ENCODE peak calls at places on chromosomes 3 and 15, in five cellular contexts. Z is fibroblast of mammary gland, C is Peyer's patch, R is psoas muscle, M is tibial nerve. E is an unnamed sample.

GRCh38 chr3:129626744-129627349 is 20.4 kb upstream of the PLXND1 start:
- DNase-seq in Z (peak), C (peak), R (peak), M (peak), E (peak)

GRCh38 chr15:41928637-41929620 is 35.1 kb upstream of the SPTBN5 start:
- DNase-seq in Z (no peak), C (no peak), R (peak), M (no peak), E (peak)

GRCh38 chr3:6807967-6808588 is 52.8 kb upstream of the GRM7 start:
- DNase-seq in Z (peak), C (no peak), R (no peak), M (no peak), E (no peak)

GRCh38 chr15:25763206-25763880 is 99.8 kb downstream of the ATP10A start:
- DNase-seq in Z (peak), C (no peak), R (no peak), M (no peak), E (peak)

GRCh38 chr3:140529558-140529957 is 148.3 kb upstream of the TRIM42 start:
- DNase-seq in Z (no peak), C (no peak), R (no peak), M (no peak), E (no peak)

GRCh38 chr15:51335538-51335961 is 2.8 kb downstream of the CYP19A1 start:
- DNase-seq in Z (no peak), C (no peak), R (no peak), M (no peak), E (no peak)

GRCh38 chr3:50338989-50339388 is 1.6 kb downstream of the RASSF1 start:
- DNase-seq in Z (no peak), C (no peak), R (no peak), M (no peak), E (no peak)

GRCh38 chr3:16211176-16211904 is 36.9 kb downstream of the GALNT15 start:
- DNase-seq in Z (no peak), C (no peak), R (no peak), M (no peak), E (peak)

GRCh38 chr15:23648920-23649515 is 1.4 kb upstream of the MAGEL2 start:
- DNase-seq in Z (peak), C (no peak), R (peak), M (peak), E (peak)

GRCh38 chr3:139113231-139113749 is 68.6 kb upstream of the PRR23C start:
- DNase-seq in Z (no peak), C (no peak), R (no peak), M (no peak), E (no peak)

GRCh38 chr3:115081444-115081843 is 65.6 kb downstream of the ZBTB20 start:
- DNase-seq in Z (no peak), C (no peak), R (no peak), M (no peak), E (no peak)
- TF ChIP-seq CTCF in Z (no peak), C (no peak), R (no peak), M (no peak), E (no peak)

GRCh38 chr15:48653913-48654630 is 8.6 kb upstream of the FBN1 start:
- DNase-seq in Z (no peak), C (no peak), R (no peak), M (no peak), E (no peak)

GRCh38 chr15:48654799-48655198 is 9.3 kb upstream of the FBN1 start:
- DNase-seq in Z (no peak), C (no peak), R (no peak), M (no peak), E (no peak)

GRCh38 chr15:48650931-48651330 is 5.4 kb upstream of the FBN1 start:
- DNase-seq in Z (no peak), C (no peak), R (no peak), M (no peak), E (peak)

GRCh38 chr15:48652510-48653076 is 7.1 kb upstream of the FBN1 start:
- DNase-seq in Z (no peak), C (no peak), R (no peak), M (no peak), E (no peak)

DNA sequence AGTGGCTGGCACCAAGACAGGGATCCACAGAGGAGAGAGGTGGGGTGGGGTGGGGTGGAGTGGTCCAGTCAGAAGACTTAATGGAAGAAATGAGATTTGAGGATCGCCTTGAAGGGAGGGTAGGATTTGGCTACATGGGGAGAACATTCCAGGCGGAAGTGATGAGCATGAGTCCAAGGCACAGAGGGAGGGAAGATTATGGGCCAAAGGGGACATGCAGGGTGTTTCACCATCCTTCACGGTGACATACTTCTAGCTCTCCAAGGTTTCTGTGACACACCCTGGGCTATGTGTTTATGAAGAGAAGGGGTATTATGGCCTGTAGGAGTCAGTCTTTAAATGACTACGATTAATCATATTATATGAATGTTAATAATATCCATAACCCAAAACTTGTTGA is 7.7 kb upstream of the FBN1 start:
- DNase-seq in Z (no peak), C (no peak), R (no peak), M (no peak), E (no peak)
- TF ChIP-seq CTCF in Z (no peak), C (no peak), R (no peak), M (no peak), E (no peak)

GRCh38 chr15:32778391-32779176 is 60.8 kb downstream of the GREM1 start:
- DNase-seq in Z (peak), C (no peak), R (no peak), M (no peak), E (no peak)
- TF ChIP-seq CTCF in Z (no peak), C (no peak), R (no peak), M (no peak), E (no peak)

DNA sequence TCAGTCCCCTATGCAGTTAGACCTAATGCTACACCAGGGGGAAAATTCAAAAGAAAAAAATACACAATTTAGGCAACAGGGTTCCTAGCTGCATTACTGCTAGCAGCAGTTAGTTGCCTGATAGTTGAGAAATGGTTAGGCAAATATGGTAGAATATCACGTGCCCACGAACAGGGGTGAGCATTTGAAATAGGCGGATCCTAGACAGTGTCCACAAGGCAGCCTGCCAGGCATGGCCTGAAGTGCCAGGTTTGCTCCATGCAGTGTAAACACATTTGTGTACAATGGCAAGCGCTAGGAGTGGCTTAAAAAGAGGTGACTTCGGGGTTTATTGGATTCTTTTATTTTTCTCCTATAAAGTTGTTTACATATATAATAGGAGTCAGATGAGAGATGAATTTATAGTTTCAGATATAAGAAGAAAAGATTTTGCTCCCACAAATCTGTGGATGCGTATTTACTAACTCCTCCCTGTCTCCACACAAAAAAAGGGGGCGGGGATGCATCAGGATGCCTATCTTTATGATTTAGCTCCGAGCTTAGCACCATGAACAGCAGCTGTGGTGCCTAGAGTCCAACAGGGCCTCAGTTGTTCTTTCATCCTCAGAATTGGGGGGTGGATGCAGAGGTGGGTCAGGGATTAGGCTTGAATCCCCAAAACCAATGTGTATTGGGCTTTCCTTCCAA is 3.9 kb upstream of the TGM4 start:
- DNase-seq in Z (no peak), C (no peak), R (no peak), M (no peak), E (no peak)
- TF ChIP-seq CTCF in Z (no peak), C (no peak), R (no peak), M (no peak), E (no peak)

DNA sequence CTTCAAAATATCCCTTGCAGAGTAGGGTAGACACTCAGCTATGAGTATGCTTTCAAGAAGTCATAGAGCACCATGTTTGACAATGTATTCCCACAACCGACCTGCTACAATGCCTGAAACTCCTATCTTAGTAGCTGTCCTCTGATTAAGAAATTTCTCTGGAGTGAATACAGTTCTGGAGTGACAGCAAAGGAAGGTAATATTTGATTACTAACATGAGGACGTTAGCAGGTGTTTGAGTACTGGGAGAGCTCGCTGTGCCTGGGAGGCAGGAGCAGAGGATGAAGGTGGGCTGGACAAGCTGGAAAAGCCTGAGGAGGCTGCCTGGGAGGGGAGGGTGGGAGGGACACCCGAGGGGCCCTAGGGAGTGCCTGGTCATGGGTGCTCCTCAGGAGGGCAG is 42.9 kb downstream of the PARP15 start:
- DNase-seq in Z (no peak), C (no peak), R (no peak), M (no peak), E (no peak)
- TF ChIP-seq CTCF in Z (no peak), C (no peak), R (no peak), M (no peak), E (no peak)

DNA sequence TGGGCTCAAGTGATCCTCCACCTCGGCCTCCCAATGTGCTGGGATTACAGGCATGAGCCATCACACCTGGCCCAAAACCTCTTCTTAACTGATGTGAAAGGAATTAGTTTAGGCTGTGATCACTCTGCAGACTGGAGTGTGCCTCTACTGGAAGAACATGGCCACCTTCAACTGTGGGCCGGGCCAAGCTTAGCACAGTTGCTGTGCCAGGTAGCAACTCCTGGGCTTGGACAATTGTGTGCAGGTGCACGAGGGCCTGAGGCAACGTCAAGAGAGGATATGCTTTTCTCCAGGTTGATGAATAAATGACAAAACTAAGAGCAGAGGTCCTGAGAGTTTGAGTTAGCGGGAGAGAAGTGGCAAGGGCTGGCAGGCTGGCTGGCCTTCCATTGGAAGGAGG is 6.5 kb downstream of the FAH start:
- DNase-seq in Z (no peak), C (no peak), R (no peak), M (no peak), E (no peak)
- TF ChIP-seq CTCF in Z (no peak), C (no peak), R (no peak), M (no peak), E (no peak)

GRCh38 chr15:100869151-100869999 is 10.3 kb upstream of the ALDH1A3 start:
- DNase-seq in Z (peak), C (no peak), R (no peak), M (no peak), E (no peak)
- TF ChIP-seq CTCF in Z (peak), C (no peak), R (no peak), M (no peak), E (peak)

DNA sequence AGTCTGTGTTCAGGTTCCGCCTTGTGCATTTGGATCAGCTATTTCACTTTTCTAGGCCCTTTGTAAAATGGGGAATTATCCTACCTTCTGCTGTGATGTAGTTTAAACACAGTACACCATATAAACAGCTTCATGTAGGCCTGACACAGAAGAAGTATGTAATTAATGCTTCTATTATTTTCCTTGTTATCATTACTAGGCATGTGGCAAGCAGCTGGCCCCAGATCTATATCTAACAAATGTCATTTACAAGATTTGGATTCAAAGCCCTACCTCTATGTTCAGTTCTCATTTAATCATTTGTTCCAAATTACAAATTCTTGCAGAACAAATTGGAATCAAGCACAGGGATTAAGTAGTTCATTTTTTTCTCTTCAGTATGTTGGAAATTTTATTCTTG is 456.4 kb downstream of the GABRG3 start:
- DNase-seq in Z (no peak), C (no peak), R (no peak), M (no peak), E (no peak)
- TF ChIP-seq CTCF in Z (no peak), C (no peak), R (no peak), M (no peak), E (no peak)

DNA sequence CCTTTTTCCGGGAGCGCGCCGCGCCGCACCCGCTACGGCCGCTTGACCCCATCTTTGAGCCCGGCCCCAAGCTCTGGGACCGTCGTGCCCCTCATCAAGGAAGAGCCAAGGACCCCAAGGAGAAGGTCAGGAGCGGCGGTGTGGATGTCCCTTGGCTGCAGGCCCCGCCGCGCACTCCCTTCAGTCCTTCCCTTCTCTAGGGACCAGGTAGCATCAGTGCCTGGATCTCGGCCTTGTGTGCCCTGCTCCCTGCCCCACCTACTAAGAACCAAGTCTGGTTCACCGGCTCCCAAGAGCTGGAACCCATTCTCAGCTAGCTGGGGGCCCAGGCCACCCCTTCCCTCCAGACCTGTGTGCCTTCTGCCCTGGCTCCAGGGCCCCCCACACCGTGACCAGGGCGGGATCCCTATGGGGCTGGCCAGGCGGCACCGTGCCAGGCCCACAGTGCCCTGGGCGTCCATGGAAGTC is 69.3 kb upstream of the CGNL1 start:
- DNase-seq in Z (no peak), C (no peak), R (no peak), M (no peak), E (no peak)
- TF ChIP-seq CTCF in Z (no peak), C (no peak), R (no peak), M (no peak), E (no peak)

DNA sequence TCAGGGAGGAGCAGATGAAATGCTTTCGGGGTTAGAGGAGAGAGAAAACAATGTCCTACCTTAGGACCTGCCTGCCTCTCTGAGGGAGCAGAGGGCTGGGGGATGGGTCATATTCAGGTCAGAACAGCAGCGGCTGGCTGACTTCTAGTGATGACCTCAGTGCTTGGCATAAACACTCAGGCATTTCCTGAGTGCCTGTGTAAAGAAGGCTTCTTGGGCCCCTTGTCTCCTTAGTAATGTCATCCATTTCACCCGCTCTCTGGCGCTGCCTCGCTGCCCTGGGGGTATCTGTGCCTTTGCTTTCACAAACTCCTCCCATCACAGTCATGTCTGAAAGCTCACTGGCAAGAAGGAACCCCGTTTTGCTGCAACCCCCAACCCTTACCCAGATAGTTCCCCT is 82.9 kb upstream of the GSK3B start:
- DNase-seq in Z (peak), C (no peak), R (peak), M (peak), E (peak)
- TF ChIP-seq CTCF in Z (no peak), C (no peak), R (no peak), M (no peak), E (peak)

E was measured in AG10803.